ENCODE peak calls at places on chromosomes 13 and 19, in six cellular contexts. N is thyroid gland, R is SJCRH30, L is mammary epithelial cell, E is prostate gland, J is lower lobe of right lung. P is an unnamed sample.

GRCh38 chr13:27918041-27918917 is 1.5 kb upstream of the PDX1 start:
- DNase-seq in N (no peak), R (no peak), L (no peak), E (no peak), J (no peak), P (no peak)

GRCh38 chr19:55285225-55285890 is 1.6 kb downstream of the BRSK1 start:
- DNase-seq in N (no peak), R (no peak), L (no peak), E (no peak), J (no peak), P (no peak)

GRCh38 chr19:17184381-17184841 is 30.7 kb upstream of the USE1 start:
- DNase-seq in N (no peak), R (no peak), L (no peak), E (no peak), J (no peak), P (no peak)

GRCh38 chr13:93183302-93183701 is 43.3 kb upstream of the GPC6 start:
- DNase-seq in N (no peak), R (peak), L (no peak), E (no peak), J (no peak), P (no peak)

GRCh38 chr13:93496985-93497673 is 270.5 kb downstream of the GPC6 start:
- DNase-seq in N (no peak), R (peak), L (no peak), E (no peak), J (no peak), P (no peak)

GRCh38 chr13:100594731-100595130 is 6.1 kb upstream of the GGACT start:
- DNase-seq in N (no peak), R (no peak), L (no peak), E (no peak), J (no peak), P (no peak)

GRCh38 chr19:8148410-8149231 is 771 bp downstream of the FBN3 start:
- DNase-seq in N (peak), R (peak), L (no peak), E (no peak), J (peak), P (no peak)

GRCh38 chr13:28564030-28564429 is 69.1 kb upstream of the FLT1 start:
- DNase-seq in N (peak), R (no peak), L (peak), E (no peak), J (peak), P (peak)

GRCh38 chr19:58409010-58409790 is 751 bp downstream of the ZNF584 start:
- DNase-seq in N (peak), R (peak), L (no peak), E (no peak), J (no peak), P (no peak)

GRCh38 chr19:4090351-4091220 is 23.9 kb upstream of the ZBTB7A start:
- DNase-seq in N (no peak), R (no peak), L (no peak), E (no peak), J (peak), P (no peak)

GRCh38 chr13:43908156-43909126 is 28.7 kb downstream of the LACC1 start:
- DNase-seq in N (no peak), R (peak), L (peak), E (peak), J (no peak), P (peak)

GRCh38 chr19:17579523-17580244 is 24.2 kb downstream of the COLGALT1 start:
- DNase-seq in N (peak), R (peak), L (peak), E (no peak), J (peak), P (no peak)

GRCh38 chr19:45913874-45914830 is at the start of gene NANOS2:
- DNase-seq in N (no peak), R (no peak), L (no peak), E (no peak), J (no peak), P (no peak)

GRCh38 chr13:34623331-34623730 is 318.7 kb upstream of the NBEA start:
- DNase-seq in N (no peak), R (no peak), L (no peak), E (no peak), J (no peak), P (no peak)

GRCh38 chr19:18135712-18136584 is 17.0 kb upstream of the PIK3R2 start:
- DNase-seq in N (no peak), R (no peak), L (no peak), E (no peak), J (no peak), P (no peak)

GRCh38 chr13:38213307-38213706 is 136.3 kb upstream of the UFM1 start:
- DNase-seq in N (no peak), R (no peak), L (peak), E (no peak), J (no peak), P (peak)

GRCh38 chr19:14542721-14543328 is 13.4 kb downstream of the TECR start:
- DNase-seq in N (no peak), R (no peak), L (peak), E (no peak), J (no peak), P (no peak)

GRCh38 chr13:47859129-47859528 is 141.9 kb downstream of the SUCLA2 start:
- DNase-seq in N (no peak), R (no peak), L (no peak), E (no peak), J (no peak), P (no peak)

GRCh38 chr19:21709464-21709863 is 57.9 kb downstream of the ZNF100 start:
- DNase-seq in N (no peak), R (no peak), L (no peak), E (no peak), J (no peak), P (no peak)

GRCh38 chr13:78610381-78610883 is 7.1 kb upstream of the POU4F1 start:
- DNase-seq in N (no peak), R (peak), L (no peak), E (no peak), J (no peak), P (no peak)

GRCh38 chr19:18264956-18265610 is 9.2 kb downstream of the IQCN start:
- DNase-seq in N (no peak), R (no peak), L (no peak), E (no peak), J (no peak), P (no peak)

GRCh38 chr13:42239644-42240043 is 32.3 kb upstream of the AKAP11 start:
- DNase-seq in N (no peak), R (no peak), L (peak), E (no peak), J (no peak), P (no peak)

GRCh38 chr13:97339019-97339988 is 94.7 kb upstream of the RAP2A start:
- DNase-seq in N (no peak), R (no peak), L (peak), E (no peak), J (no peak), P (no peak)

GRCh38 chr13:25232937-25233515 is 54.3 kb downstream of the MTMR6 start:
- DNase-seq in N (no peak), R (peak), L (peak), E (no peak), J (no peak), P (no peak)

GRCh38 chr19:46466536-46467199 is 4.7 kb downstream of the PNMA8A start:
- DNase-seq in N (no peak), R (no peak), L (peak), E (no peak), J (no peak), P (peak)

GRCh38 chr19:14127929-14128509 is 8.4 kb downstream of the ASF1B start:
- DNase-seq in N (no peak), R (no peak), L (no peak), E (no peak), J (peak), P (no peak)

GRCh38 chr13:91406619-91407018 is 8.2 kb downstream of the GPC5 start:
- DNase-seq in N (no peak), R (peak), L (peak), E (no peak), J (no peak), P (no peak)

GRCh38 chr13:40076765-40077362 is 421.4 kb downstream of the COG6 start:
- DNase-seq in N (no peak), R (no peak), L (peak), E (no peak), J (no peak), P (no peak)
- H3K27ac ChIP-seq in N (no peak), R (no peak), L (peak), E (no peak), J (no peak), P (peak)

DNA sequence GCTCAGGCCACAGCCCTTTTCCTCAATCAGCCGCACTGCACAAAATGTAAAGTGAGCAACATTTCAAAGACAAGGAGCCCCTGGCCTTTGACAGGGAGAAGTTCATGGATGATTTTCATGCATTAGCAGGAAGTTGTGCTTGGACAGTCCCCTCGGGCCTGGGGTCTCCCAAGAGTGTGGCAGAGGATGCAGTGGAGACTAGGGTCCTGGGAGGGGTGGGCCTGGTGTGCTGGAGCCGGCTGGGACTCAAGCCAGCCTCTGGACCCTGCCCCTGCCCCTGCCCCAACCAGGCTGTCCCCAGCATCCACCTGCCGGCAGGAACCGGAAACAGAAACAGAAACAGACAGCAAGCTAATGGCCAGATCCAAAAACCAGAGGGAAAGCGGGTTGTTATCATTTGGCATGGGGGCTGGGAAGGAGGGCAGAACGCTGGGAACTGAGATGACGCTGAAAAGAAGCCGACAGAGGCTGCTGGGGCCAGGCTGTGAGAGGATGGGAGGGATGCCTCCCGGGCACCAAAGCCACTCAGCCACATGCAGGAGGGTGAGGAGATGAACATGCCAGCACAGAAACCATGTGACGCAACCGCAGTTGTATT is 2.3 kb downstream of the GAS6 start:
- DNase-seq in N (no peak), R (no peak), L (peak), E (no peak), J (peak), P (no peak)
- H3K27ac ChIP-seq in N (no peak), R (no peak), L (peak), E (no peak), J (peak), P (peak)

GRCh38 chr13:39910041-39910440 is 254.6 kb downstream of the COG6 start:
- DNase-seq in N (no peak), R (no peak), L (no peak), E (no peak), J (no peak), P (no peak)
- H3K27ac ChIP-seq in N (no peak), R (no peak), L (no peak), E (no peak), J (no peak), P (no peak)

GRCh38 chr19:2714531-2715269 is 6.5 kb downstream of the DIRAS1 start:
- DNase-seq in N (no peak), R (no peak), L (no peak), E (no peak), J (peak), P (no peak)

GRCh38 chr19:2716275-2716650 is 4.9 kb downstream of the DIRAS1 start:
- DNase-seq in N (no peak), R (no peak), L (no peak), E (no peak), J (peak), P (no peak)

GRCh38 chr19:2716722-2717637 is 4.2 kb downstream of the DIRAS1 start:
- DNase-seq in N (no peak), R (no peak), L (no peak), E (no peak), J (peak), P (no peak)

GRCh38 chr19:2717638-2718541 is 3.3 kb downstream of the DIRAS1 start:
- DNase-seq in N (no peak), R (no peak), L (no peak), E (no peak), J (peak), P (no peak)

GRCh38 chr19:2715470-2716274 is 5.5 kb downstream of the DIRAS1 start:
- DNase-seq in N (no peak), R (no peak), L (no peak), E (no peak), J (no peak), P (no peak)
- H3K27ac ChIP-seq in N (no peak), R (no peak), L (no peak), E (no peak), J (no peak), P (no peak)

GRCh38 chr19:50204081-50204428 is 633 bp downstream of the MYH14 start:
- DNase-seq in N (no peak), R (no peak), L (no peak), E (no peak), J (no peak), P (no peak)
- H3K27ac ChIP-seq in N (peak), R (peak), L (no peak), E (peak), J (peak), P (no peak)

P was measured in epithelial cell of prostate.